ENCODE peak calls at places on chromosomes 12 and 14, in nine cellular contexts. O is IMR-90, B is coronary artery, V is kidney, J is heart right ventricle, D is heart left ventricle, A is choroid plexus epithelial cell, P is fibroblast of pulmonary artery, Z is pancreas. N is an unnamed sample.

GRCh38 chr12:108430926-108431325 is 84.2 kb upstream of the FICD start:
- DNase-seq in B (no peak), J (no peak), Z (no peak), D (no peak), V (no peak), P (no peak), O (no peak), A (no peak), N (no peak)

GRCh38 chr12:100474617-100475016 is 951 bp downstream of the NR1H4 start:
- DNase-seq in O (no peak), P (no peak), J (no peak), A (no peak), Z (no peak), D (no peak), V (no peak), B (no peak), N (no peak)

GRCh38 chr14:99792551-99793212 is 531 bp upstream of the EML1 start:
- DNase-seq in J (no peak), Z (peak; percentile 29), D (peak; percentile 38), O (peak; percentile 20), P (peak; percentile 20), A (peak; percentile 23), V (peak; percentile 77), B (peak; percentile 78), N (peak; percentile 36)

GRCh38 chr14:91373591-91374245 is 43.9 kb downstream of the CCDC88C start:
- DNase-seq in A (no peak), B (no peak), V (no peak), Z (no peak), O (no peak), P (no peak), D (no peak), J (no peak), N (no peak)

GRCh38 chr14:36582011-36582873 is at the start of gene NKX2-8:
- DNase-seq in D (no peak), A (no peak), Z (no peak), B (no peak), J (no peak), V (peak; percentile 69), P (no peak), O (no peak), N (no peak)

GRCh38 chr14:34770901-34771300 is 56.5 kb upstream of the CFL2 start:
- DNase-seq in D (no peak), V (no peak), O (no peak), B (no peak), P (no peak), Z (no peak), A (peak; percentile 25), J (no peak), N (no peak)

GRCh38 chr12:79233341-79233761 is 368.8 kb downstream of the SYT1 start:
- DNase-seq in V (no peak), A (no peak), B (no peak), D (no peak), Z (no peak), O (no peak), J (no peak), P (no peak), N (no peak)

GRCh38 chr14:106622200-106622745 is 1095.9 kb downstream of the TMEM121 start:
- DNase-seq in B (no peak), P (no peak), A (no peak), J (no peak), V (no peak), Z (no peak), O (no peak), D (no peak), N (no peak)

GRCh38 chr14:68639518-68640292 is 153.2 kb downstream of the ZFP36L1 start:
- DNase-seq in O (no peak), V (peak; percentile 40), A (no peak), P (no peak), Z (no peak), J (no peak), B (peak; percentile 64), D (no peak), N (no peak)

DNA sequence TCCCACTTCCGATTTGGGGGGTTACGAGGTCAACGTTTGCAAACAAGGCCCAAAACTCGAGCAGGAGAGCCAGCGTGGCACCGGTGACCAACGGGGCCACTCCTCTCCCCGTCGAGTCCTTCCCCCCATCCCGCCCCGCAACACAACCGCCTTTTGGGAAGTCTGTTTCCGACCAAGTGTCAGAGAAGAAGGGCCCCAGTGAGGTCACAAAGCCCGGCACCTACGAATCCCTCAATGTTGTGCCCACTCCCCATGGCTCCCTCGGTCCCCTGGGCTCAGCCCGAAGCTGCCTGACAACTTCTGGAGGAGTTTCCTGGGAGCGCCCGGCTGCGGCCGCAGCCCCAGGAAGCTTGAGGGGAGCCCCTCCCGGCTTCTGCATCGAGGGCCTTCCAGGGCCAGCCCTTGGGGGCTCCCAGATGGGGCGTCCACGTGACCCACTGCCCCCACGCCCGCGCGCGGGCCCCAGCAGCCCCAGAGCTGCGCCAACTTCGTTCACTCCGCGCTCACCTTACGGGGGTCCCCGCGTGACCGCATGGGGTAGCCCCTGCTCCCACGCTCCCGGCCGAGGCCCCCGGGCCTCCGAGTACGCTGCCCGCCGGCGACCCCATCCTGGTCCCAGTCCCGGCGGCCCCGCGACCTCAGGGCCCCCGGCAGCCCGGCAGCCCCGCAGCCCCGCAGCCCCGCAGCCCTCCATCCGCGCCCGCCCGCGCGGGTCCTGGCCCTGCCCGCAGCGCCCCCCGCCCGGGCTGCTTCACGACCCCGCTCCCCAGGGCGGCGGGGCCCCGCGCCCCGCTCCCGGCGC is 1.1 kb downstream of the CDK2AP1 start:
- DNase-seq in P (peak; percentile 24), B (no peak), Z (no peak), D (peak; percentile 41), J (peak; percentile 21), V (peak; percentile 82), O (peak; percentile 28), A (peak; percentile 26), N (peak; percentile 27)
- TF ChIP-seq CTCF in P (no peak), B (no peak), Z (no peak), D (no peak), J (no peak), V (no peak), O (no peak), A (no peak), N (no peak)

DNA sequence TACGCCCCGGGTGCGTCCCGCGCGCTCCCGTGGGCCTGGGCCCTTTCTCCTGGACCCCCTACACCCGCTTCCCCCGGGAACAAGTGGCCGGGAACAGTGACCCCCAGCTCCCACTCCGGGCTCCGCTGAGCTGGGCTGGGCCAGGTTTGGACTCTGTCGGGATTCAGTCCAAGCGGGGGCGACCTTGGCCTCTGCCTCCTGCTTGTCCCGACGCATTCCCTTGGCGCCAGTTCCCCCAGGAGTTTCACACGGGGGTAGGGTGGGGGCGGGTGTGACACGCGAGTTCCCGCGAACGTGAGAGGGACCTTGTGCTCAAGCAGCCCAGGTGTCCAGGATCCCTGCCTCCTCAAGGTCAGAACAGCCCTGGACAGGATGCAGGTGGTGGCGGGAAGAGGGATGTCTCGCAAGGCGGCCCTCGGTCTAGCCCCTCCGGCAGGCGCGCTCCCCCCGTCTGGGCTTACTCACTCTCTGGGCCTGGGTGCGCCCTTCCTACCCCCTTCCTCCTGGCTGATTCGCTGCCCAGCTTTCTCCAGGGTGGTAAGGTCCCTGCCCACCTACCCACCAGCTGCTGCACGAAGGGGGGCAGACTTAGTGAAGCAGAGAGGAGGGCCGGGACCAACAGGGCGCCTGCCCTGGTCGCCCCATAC is 771 bp downstream of the CRIP2 start:
- DNase-seq in P (no peak), A (no peak), O (peak; percentile 9), D (peak; percentile 75), Z (no peak), V (peak; percentile 91), J (peak; percentile 71), B (peak; percentile 90), N (peak; percentile 22)
- H3K4me3 ChIP-seq in P (peak overlapping the region; percentile 75), A (peak overlapping the region; percentile 63), O (peak overlapping the region; percentile 99), D (peak overlapping the region; percentile 84), Z (peak overlapping the region; percentile 51), V (peak overlapping the region; percentile 71), J (peak overlapping the region; percentile 97), B (peak overlapping the region; percentile 97), N (peak overlapping the region; percentile 76)

DNA sequence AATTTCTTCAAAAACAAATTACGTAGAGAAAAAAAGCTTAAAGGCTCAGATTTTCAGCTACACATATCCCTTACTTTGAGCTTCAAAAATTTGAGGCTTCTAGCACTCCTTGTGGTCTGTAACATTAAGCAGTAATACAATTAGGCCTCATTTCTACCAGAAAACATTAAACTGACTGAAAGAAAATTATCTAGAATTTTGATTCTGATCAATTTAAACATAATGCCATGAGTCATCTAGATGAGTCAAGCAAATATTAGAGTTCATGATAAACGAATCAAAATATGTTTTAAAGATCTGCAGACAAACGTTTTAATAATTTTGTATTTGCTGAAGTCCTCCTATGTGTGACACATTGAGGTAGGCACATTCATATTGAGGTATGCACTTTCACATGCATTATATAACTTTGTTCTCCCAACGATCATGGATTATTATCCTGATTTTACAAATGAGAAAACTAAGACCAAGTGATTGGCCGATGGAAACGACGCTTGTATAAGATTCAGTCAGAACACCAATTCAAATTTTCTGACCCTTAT is 4.3 kb downstream of the OSBPL8 start:
- DNase-seq in V (no peak), J (no peak), D (no peak), O (peak; percentile 11), Z (no peak), A (peak; percentile 19), P (no peak), B (no peak), N (peak; percentile 19)
- TF ChIP-seq CTCF in V (no peak), J (peak; percentile 20), D (no peak), O (peak; percentile 6), Z (no peak), A (peak; percentile 26), P (peak; percentile 13), B (no peak), N (peak; percentile 20)

GRCh38 chr14:60485057-60485599 is 735 bp downstream of the C14orf39 start:
- DNase-seq in J (no peak), B (no peak), A (no peak), D (no peak), V (no peak), Z (no peak), O (no peak), P (no peak), N (no peak)

GRCh38 chr14:60487211-60487610 is 1.3 kb upstream of the C14orf39 start:
- DNase-seq in B (no peak), P (no peak), A (no peak), V (no peak), O (no peak), J (no peak), D (no peak), Z (no peak), N (no peak)

GRCh38 chr14:60482743-60483142 is 3.1 kb downstream of the C14orf39 start:
- DNase-seq in J (no peak), V (no peak), D (no peak), O (peak; percentile 44), B (no peak), A (peak; percentile 1), P (no peak), Z (no peak), N (no peak)

GRCh38 chr14:60488175-60488574 is 2.3 kb upstream of the C14orf39 start:
- DNase-seq in A (no peak), P (no peak), V (no peak), O (no peak), J (no peak), B (no peak), Z (no peak), D (no peak), N (no peak)

DNA sequence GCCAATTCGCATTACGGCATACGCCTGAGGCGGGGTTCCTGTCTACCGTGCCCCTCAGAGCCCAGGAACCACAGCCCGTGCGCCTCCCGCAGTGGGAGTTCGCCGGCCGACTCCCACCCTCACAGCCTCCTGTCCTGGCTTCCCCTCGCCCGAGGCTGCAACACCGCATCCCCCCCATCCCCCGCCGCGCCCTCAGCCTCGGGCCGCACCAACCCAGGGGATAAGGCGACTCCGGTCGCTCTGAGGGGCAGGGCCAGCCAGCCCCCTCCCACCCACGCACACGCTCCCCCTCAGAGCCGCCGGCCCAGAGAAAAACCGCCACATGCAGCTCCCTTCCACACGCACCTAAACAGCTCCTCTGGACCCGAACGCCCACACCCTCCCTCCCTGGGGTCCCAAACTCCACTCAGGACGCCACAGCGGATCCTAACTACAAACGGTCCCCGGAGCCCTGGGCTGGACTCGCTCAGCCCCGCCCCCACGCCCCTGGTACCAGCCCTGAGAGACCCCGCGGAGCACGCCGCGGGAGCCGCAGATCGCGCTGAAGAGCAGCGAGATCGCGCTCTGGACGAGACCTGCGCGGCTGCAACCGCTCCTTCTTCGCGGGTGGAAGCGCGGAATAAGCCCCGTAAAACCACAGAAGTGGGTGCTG is at the start of gene C14orf39:
- DNase-seq in B (no peak), P (peak; percentile 27), J (no peak), O (peak; percentile 65), A (peak; percentile 33), V (peak; percentile 71), D (no peak), Z (no peak), N (peak; percentile 7)
- H3K4me3 ChIP-seq in B (peak within 1 kb of the TSS; percentile 47), P (peak within 1 kb of the TSS; percentile 38), J (peak within 1 kb of the TSS; percentile 6), O (peak within 1 kb of the TSS; percentile 82), A (peak within 1 kb of the TSS; percentile 47), V (no peak within 1 kb of the TSS), D (no peak within 1 kb of the TSS), Z (no peak within 1 kb of the TSS), N (peak within 1 kb of the TSS; percentile 51)

N was measured in fibroblast of the aortic adventitia.